ENCODE peak calls at places on chromosomes 5 and 9, in four cellular contexts. Q, M, Y and S are unnamed samples.

GRCh38 chr9:29332789-29333188 is 1759.5 kb upstream of the C9orf72 start:
- DNase-seq in Q (no peak), M (peak), Y (no peak), S (peak)

GRCh38 chr5:134436523-134437339 is 25.1 kb upstream of the CDKN2AIPNL start:
- DNase-seq in Q (no peak), M (peak), Y (peak), S (peak)

GRCh38 chr9:87725900-87726709 is at the start of gene CTSL:
- DNase-seq in Q (peak), M (peak), Y (peak), S (peak)

GRCh38 chr9:78235771-78236510 is at the start of gene CEP78:
- DNase-seq in Q (peak), M (peak), Y (peak), S (peak)

GRCh38 chr5:111706345-111706744 is 50.6 kb downstream of the NREP start:
- DNase-seq in Q (no peak), M (no peak), Y (no peak), S (no peak)

GRCh38 chr9:92725266-92725545 is 39.4 kb downstream of the BICD2 start:
- DNase-seq in Q (no peak), M (no peak), Y (no peak), S (no peak)

GRCh38 chr5:87121315-87122170 is 146.1 kb upstream of the RASA1 start:
- DNase-seq in Q (no peak), M (peak), Y (no peak), S (peak)

GRCh38 chr5:37054391-37054790 is 177.8 kb downstream of the NIPBL start:
- DNase-seq in Q (peak), M (no peak), Y (no peak), S (no peak)

GRCh38 chr5:32311404-32312193 is 1.1 kb downstream of the MTMR12 start:
- DNase-seq in Q (peak), M (no peak), Y (no peak), S (no peak)

GRCh38 chr5:75265731-75266130 is 29.1 kb upstream of the ANKRD31 start:
- DNase-seq in Q (peak), M (peak), Y (no peak), S (peak)

DNA sequence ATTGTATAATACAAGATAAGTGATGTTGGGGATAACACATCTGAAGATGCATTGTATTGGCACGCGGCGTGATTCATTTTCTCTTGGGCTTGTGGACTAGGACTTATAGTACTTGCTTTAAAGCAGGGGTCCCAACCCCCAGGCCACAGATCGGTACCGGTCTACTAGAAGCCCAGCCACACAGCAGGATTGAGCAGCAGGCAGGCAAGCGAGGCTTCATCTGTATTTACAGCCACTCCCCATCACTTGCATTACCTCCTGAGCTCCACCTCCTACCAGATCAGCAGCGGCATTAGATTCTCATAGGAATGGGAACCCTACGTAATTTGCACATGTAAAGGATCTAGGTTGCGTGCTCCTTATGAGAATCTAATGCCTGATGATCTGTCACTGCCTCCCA is 12.9 kb downstream of the MAMDC2 start:
- DNase-seq in Q (no peak), M (no peak), Y (no peak), S (no peak)
- TF ChIP-seq CTCF in Q (no peak), M (no peak), Y (no peak), S (no peak)

DNA sequence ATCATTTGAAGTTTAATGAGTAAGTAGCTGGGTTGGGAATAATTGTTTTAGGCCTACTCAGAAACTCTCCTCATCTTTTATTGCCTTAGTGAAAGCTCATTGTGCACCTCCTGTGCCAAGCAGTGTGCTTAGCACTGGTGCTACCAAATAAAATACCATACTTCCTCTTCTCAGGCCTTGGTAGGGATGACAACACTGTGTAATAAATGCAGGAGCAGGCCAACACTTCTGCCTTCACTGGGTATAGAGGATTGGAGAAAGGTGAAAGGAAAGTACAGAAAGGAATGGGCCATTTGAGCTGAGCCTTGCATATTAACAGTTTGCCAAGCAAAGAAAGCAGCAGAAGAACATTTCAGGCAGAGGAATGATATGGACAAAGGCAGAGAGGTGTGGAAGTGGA is 285.7 kb downstream of the NR3C1 start:
- DNase-seq in Q (no peak), M (no peak), Y (no peak), S (no peak)
- H3K27ac ChIP-seq in Q (no peak), M (no peak), Y (peak), S (no peak)

DNA sequence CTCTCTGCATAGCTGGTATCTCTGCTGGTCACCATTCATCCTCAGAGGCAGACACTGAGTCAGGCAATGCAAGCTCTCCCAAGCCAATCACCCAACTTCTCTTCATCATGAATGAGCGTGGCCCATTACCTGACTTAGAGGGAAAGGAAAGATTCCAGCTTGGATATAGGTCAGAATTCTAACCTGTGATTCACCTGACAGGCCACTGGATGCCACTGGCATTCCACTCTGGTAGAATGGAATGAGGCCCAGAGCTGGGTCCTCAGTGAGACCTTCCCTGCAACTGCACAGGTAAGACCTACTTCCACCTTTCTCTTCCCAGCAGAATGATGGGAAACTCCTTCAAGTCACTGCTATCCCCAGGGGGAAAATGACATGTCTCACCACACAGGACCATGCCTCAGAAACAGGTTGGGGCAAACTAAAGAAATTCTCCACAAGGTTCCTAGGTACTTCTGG is 62.1 kb downstream of the SUSD1 start:
- DNase-seq in Q (peak), M (no peak), Y (no peak), S (peak)
- TF ChIP-seq CTCF in Q (peak), M (no peak), Y (peak), S (no peak)

DNA sequence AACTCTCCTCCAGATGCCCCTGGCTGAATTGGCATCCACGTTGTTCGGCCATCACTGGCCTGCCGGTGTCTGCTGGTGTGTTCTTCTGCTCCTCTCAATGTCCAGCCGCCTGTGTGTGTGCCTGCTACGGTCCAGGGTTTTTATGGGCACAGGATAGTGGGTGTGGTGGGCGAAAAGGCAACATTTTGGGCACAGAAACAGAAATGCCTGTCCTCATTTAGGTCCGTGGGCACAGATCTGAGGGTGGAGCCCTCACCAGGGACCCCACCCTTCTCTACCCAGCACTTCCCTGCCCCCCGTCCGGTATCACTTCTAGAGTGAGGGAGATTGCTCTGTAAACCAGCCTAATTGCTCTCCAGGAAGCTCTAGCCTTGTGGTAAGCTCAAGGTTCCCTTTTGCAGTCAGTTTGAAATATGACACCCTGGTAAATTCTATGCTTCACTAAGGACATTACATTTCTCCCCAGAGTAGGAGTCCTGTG is 410.1 kb downstream of the MAT2B start:
- DNase-seq in Q (peak), M (peak), Y (no peak), S (no peak)
- H3K27ac ChIP-seq in Q (no peak), M (no peak), Y (peak), S (no peak)

GRCh38 chr5:172666251-172666650 is 25.2 kb downstream of the NEURL1B start:
- DNase-seq in Q (peak), M (no peak), Y (no peak), S (no peak)
- TF ChIP-seq CTCF in Q (peak), M (no peak), Y (peak), S (no peak)

GRCh38 chr9:131395745-131396479 is 2.0 kb downstream of the PRRC2B start:
- DNase-seq in Q (no peak), M (no peak), Y (no peak), S (peak)
- H3K27ac ChIP-seq in Q (peak), M (peak), Y (peak), S (peak)

DNA sequence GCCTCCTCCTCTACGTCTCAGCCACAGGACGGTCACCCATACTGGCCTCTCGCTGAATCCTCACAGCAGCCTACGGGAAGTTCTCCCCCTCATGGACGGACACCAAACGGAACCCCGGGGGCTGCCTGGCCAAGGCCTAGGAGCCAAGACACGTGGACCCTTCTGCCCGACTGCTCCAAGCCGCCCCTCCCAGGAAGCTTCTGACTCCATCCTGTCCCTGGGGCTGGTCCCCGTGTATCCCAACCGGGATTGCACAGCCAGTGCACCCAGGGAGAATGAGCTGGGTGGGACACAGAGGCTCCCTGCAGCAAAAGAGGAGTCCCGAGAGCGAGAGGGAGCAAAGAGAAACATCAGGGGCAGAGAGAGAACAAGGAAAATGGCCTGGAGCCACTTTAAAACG is 3.2 kb downstream of the FAM78A start:
- DNase-seq in Q (no peak), M (no peak), Y (peak), S (no peak)
- TF ChIP-seq CTCF in Q (no peak), M (no peak), Y (peak), S (no peak)

GRCh38 chr9:95764490-95764889 is 111.0 kb upstream of the ERCC6L2 start:
- DNase-seq in Q (peak), M (no peak), Y (no peak), S (no peak)

GRCh38 chr9:95763983-95764382 is 111.5 kb upstream of the ERCC6L2 start:
- DNase-seq in Q (no peak), M (no peak), Y (no peak), S (no peak)

GRCh38 chr9:95766906-95767305 is 108.6 kb upstream of the ERCC6L2 start:
- DNase-seq in Q (peak), M (no peak), Y (no peak), S (no peak)

GRCh38 chr9:95763006-95763405 is 112.5 kb upstream of the ERCC6L2 start:
- DNase-seq in Q (no peak), M (no peak), Y (no peak), S (no peak)

GRCh38 chr9:95764920-95765319 is 110.6 kb upstream of the ERCC6L2 start:
- DNase-seq in Q (no peak), M (no peak), Y (no peak), S (peak)
- H3K27ac ChIP-seq in Q (no peak), M (no peak), Y (no peak), S (peak)